ENCODE peak calls at places on chromosome 10, in seven cellular contexts. A, S, F, Q, U, W and G are unnamed samples.
A peak's percentile ranks its signal among the peaks of the same experiment; 100 is the strongest.

GRCh38 chr10:9254353-9254752 is 1199.9 kb downstream of the GATA3 start:
- DNase-seq in A (no peak), S (no peak), F (no peak), Q (no peak), U (no peak), W (no peak), G (no peak)

GRCh38 chr10:15898046-15898445 is 37.7 kb upstream of the MINDY3 start:
- DNase-seq in A (no peak), S (no peak), F (no peak), Q (no peak), U (no peak), W (no peak), G (no peak)

GRCh38 chr10:30736685-30737232 is 107.2 kb upstream of the LYZL2 start:
- DNase-seq in A (no peak), S (peak; percentile 42), F (no peak), Q (no peak), U (no peak), W (peak; percentile 32), G (peak; percentile 95)

GRCh38 chr10:122140941-122141623 is 130.0 kb upstream of the BTBD16 start:
- DNase-seq in A (peak; percentile 89), S (peak; percentile 96), F (peak; percentile 74), Q (peak; percentile 46), U (peak; percentile 84), W (peak; percentile 67), G (peak; percentile 97)

GRCh38 chr10:78619244-78619851 is 449.4 kb upstream of the ZMIZ1 start:
- DNase-seq in A (no peak), S (no peak), F (no peak), Q (no peak), U (no peak), W (no peak), G (no peak)

GRCh38 chr10:61943699-61944444 is 42.4 kb downstream of the ARID5B start:
- DNase-seq in A (no peak), S (no peak), F (no peak), Q (no peak), U (no peak), W (no peak), G (no peak)

GRCh38 chr10:58511765-58512469 is 755 bp upstream of the BICC1 start:
- DNase-seq in A (peak; percentile 43), S (peak; percentile 42), F (no peak), Q (peak; percentile 10), U (peak; percentile 52), W (no peak), G (no peak)

GRCh38 chr10:127420138-127420684 is 128.9 kb upstream of the NPS start:
- DNase-seq in A (no peak), S (no peak), F (no peak), Q (no peak), U (no peak), W (no peak), G (no peak)

GRCh38 chr10:88873757-88874156 is 6.3 kb upstream of the STAMBPL1 start:
- DNase-seq in A (no peak), S (no peak), F (no peak), Q (no peak), U (no peak), W (no peak), G (no peak)

DNA sequence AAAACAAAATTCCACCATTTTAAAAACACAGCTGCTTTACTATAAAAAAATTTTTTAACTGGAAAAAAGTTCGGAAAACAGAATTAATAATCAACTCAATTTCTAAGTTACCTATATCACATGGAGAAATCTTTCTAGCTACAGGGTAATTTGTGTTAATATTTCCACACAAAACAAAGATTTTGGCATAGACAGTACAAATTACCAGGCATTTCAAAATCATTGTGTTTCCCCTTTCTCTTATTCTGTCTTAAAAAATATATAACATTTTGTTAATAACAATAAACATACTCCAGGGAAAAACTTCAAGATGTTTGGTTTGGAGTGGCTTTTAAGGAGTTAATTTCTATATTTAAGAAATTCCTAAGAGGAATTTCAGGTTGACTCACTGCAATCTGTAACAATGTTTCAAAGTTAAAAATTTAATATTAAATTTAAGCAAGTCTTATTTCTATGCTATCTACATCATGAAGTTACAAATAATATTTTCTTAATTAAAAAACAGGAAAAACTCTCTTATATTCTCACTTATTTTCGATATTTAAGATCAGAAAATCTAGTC is 132.6 kb downstream of the NRBF2 start:
- DNase-seq in A (no peak), S (no peak), F (no peak), Q (no peak), U (no peak), W (no peak), G (no peak)
- H3K4me1 ChIP-seq in A (peaks cover 63% of the 10 kb centered on the region), S (peaks cover 2% of the 10 kb centered on the region), F (no peaks in the 10 kb centered on the region), Q (peaks cover 13% of the 10 kb centered on the region), U (peaks cover 15% of the 10 kb centered on the region), W (peaks cover 22% of the 10 kb centered on the region), G (peaks cover 46% of the 10 kb centered on the region)

GRCh38 chr10:117362313-117362712 is 12.9 kb downstream of the PDZD8 start:
- DNase-seq in A (no peak), S (no peak), F (no peak), Q (no peak), U (no peak), W (no peak), G (no peak)

GRCh38 chr10:117360016-117360415 is 15.2 kb downstream of the PDZD8 start:
- DNase-seq in A (no peak), S (no peak), F (no peak), Q (no peak), U (no peak), W (no peak), G (no peak)

GRCh38 chr10:117363027-117363426 is 12.2 kb downstream of the PDZD8 start:
- DNase-seq in A (no peak), S (no peak), F (no peak), Q (no peak), U (no peak), W (no peak), G (no peak)

GRCh38 chr10:117364121-117364960 is 10.9 kb downstream of the PDZD8 start:
- DNase-seq in A (no peak), S (no peak), F (no peak), Q (no peak), U (no peak), W (no peak), G (no peak)

DNA sequence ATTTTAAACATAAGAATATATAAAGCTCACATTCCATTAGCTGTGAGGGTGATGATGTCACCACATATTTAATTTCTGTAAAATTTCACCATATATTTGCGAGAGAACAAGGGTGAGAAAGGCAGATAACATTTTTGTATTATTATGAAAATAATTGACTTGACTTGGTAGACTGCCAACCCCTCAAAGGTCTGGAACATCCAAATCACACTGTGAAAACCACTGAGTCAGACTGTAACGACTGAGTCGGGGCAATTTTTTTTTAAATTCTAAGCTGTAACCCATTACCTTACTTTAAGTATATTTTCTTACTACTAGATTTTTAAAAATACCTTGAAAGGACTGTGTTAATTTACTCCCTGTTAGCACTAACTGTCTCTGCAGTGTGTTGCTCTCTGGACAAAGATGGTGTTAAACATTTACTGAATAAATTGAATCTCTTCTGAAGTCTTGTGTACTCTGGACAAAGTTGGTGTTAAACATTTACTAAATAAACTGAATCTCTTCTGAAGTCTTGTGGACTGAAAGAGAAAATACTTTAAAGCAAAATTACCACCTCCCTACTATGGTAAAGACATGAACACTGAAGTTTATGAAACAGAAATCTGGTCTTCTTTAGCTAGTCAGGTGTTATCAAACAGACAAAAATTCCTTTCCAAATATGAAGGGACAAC is 14.1 kb downstream of the PDZD8 start:
- DNase-seq in A (no peak), S (no peak), F (no peak), Q (no peak), U (no peak), W (no peak), G (no peak)
- H3K4me1 ChIP-seq in A (peaks cover 63% of the 10 kb centered on the region), S (peaks cover 2% of the 10 kb centered on the region), F (no peaks in the 10 kb centered on the region), Q (peaks cover 42% of the 10 kb centered on the region), U (peaks cover 56% of the 10 kb centered on the region), W (peaks cover 38% of the 10 kb centered on the region), G (peaks cover 20% of the 10 kb centered on the region)

GRCh38 chr10:60479305-60480020 is 89.8 kb upstream of the ANK3 start:
- DNase-seq in A (no peak), S (no peak), F (no peak), Q (no peak), U (no peak), W (no peak), G (no peak)
- H3K4me1 ChIP-seq in A (no peaks in the 10 kb centered on the region), S (peaks cover 2% of the 10 kb centered on the region), F (no peaks in the 10 kb centered on the region), Q (no peaks in the 10 kb centered on the region), U (no peaks in the 10 kb centered on the region), W (no peaks in the 10 kb centered on the region), G (peaks cover 4% of the 10 kb centered on the region)

DNA sequence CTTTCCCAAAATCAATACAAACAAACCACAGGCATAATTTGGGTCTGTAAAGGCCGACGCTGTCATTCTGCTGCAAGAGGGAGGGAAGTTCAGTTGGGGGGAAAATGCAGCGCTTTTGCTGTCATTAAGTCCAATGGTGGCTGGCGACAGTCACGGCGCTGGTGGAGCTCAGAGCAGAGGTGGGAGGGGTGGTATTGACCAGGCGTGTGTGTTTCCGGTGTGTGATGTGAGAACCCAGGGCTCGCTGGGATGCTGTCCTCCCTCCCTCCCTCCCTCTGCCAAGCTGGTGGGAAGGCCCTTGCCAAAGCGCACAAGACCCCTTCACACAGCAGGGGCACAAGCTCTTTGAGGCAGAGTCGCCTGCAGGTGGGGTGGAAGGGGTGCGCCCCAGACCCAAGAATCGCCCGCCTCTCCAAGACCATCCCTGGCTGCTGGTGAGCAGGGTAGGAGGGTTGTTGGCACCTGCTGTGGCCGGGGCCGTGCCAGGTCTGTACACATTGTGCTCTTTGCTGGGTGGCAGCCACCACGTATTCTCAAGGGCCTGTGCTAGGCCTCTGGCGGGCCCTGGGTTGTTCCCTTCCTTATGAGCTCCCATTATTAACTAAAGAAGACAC is 84.2 kb downstream of the LHPP start:
- DNase-seq in A (peak; percentile 72), S (no peak), F (no peak), Q (no peak), U (no peak), W (no peak), G (no peak)
- H3K4me1 ChIP-seq in A (no peaks in the 10 kb centered on the region), S (no peaks in the 10 kb centered on the region), F (no peaks in the 10 kb centered on the region), Q (no peaks in the 10 kb centered on the region), U (no peaks in the 10 kb centered on the region), W (no peaks in the 10 kb centered on the region), G (no peaks in the 10 kb centered on the region)

DNA sequence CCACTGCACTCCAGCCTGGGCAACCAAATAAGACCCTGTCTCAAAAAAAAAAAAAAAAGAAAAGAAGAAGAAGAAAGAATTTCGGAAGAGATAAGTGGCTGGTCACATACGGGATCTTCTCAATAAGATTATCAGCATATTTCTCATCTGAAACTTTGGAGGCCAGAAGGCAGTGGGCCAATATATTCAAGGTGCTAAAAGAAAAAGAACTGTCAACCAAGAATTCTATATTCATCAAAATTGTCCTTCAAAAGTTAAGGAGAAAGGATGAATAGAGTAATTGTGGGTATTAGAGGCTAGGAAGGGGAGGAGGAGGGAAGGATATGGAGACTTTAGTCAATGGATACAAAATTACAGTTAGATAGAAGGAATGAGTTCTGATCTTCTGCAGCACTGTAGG is 43.9 kb upstream of the NANOS1 start:
- DNase-seq in A (no peak), S (no peak), F (no peak), Q (no peak), U (no peak), W (no peak), G (no peak)
- H3K4me1 ChIP-seq in A (no peaks in the 10 kb centered on the region), S (no peaks in the 10 kb centered on the region), F (no peaks in the 10 kb centered on the region), Q (no peaks in the 10 kb centered on the region), U (no peaks in the 10 kb centered on the region), W (no peaks in the 10 kb centered on the region), G (no peaks in the 10 kb centered on the region)